ENCODE peak calls at places on chromosomes 4 and X, in five cellular contexts. One of them, this sample, is unnamed. For H3K36me3, the result is how much of the 10 kb centered on the place peaks cover.

GRCh38 chr4:38292529-38292928 is 332.3 kb downstream of the PTTG2 start:
- DNase-seq in pancreas: no peak
- DNase-seq in astrocyte: no peak
- DNase-seq in upper lobe of left lung: no peak
- DNase-seq in kidney: no peak
- DNase-seq in this sample: no peak

GRCh38 chr4:52001616-52002015 is 18.5 kb downstream of the LRRC66 start:
- DNase-seq in pancreas: no peak
- DNase-seq in astrocyte: peak
- DNase-seq in upper lobe of left lung: no peak
- DNase-seq in kidney: no peak
- DNase-seq in this sample: peak

GRCh38 chrX:32530802-32531403 is 680.4 kb downstream of the DMD start:
- DNase-seq in pancreas: peak
- DNase-seq in astrocyte: peak
- DNase-seq in upper lobe of left lung: no peak
- DNase-seq in kidney: no peak
- DNase-seq in this sample: peak

GRCh38 chr4:61202638-61203495 is 2.7 kb downstream of the ADGRL3 start:
- DNase-seq in pancreas: no peak
- DNase-seq in astrocyte: no peak
- DNase-seq in upper lobe of left lung: no peak
- DNase-seq in kidney: no peak
- DNase-seq in this sample: no peak

GRCh38 chr4:110619401-110620247 is 3.3 kb downstream of the PITX2 start:
- DNase-seq in pancreas: no peak
- DNase-seq in astrocyte: no peak
- DNase-seq in upper lobe of left lung: no peak
- DNase-seq in kidney: peak
- DNase-seq in this sample: no peak

GRCh38 chrX:10416424-10416823 is 204.0 kb downstream of the MID1 start:
- DNase-seq in pancreas: no peak
- DNase-seq in astrocyte: no peak
- DNase-seq in upper lobe of left lung: no peak
- DNase-seq in kidney: no peak
- DNase-seq in this sample: no peak

GRCh38 chr4:630661-631060 is 5.3 kb downstream of the PDE6B start:
- DNase-seq in pancreas: no peak
- DNase-seq in astrocyte: no peak
- DNase-seq in upper lobe of left lung: no peak
- DNase-seq in kidney: peak
- DNase-seq in this sample: no peak

GRCh38 chr4:71338846-71339593 is at the start of gene SLC4A4:
- DNase-seq in pancreas: no peak
- DNase-seq in astrocyte: peak
- DNase-seq in upper lobe of left lung: no peak
- DNase-seq in kidney: no peak
- DNase-seq in this sample: peak

GRCh38 chrX:56745019-56745418 is 16.0 kb downstream of the NBDY start:
- DNase-seq in pancreas: no peak
- DNase-seq in astrocyte: peak
- DNase-seq in upper lobe of left lung: no peak
- DNase-seq in kidney: no peak
- DNase-seq in this sample: peak

GRCh38 chrX:148609766-148610698 is 109.6 kb downstream of the AFF2 start:
- DNase-seq in pancreas: no peak
- DNase-seq in astrocyte: no peak
- DNase-seq in upper lobe of left lung: peak
- DNase-seq in kidney: no peak
- DNase-seq in this sample: no peak

GRCh38 chrX:56726609-56727008 is 2.4 kb upstream of the NBDY start:
- DNase-seq in pancreas: peak
- DNase-seq in astrocyte: peak
- DNase-seq in upper lobe of left lung: no peak
- DNase-seq in kidney: no peak
- DNase-seq in this sample: peak

GRCh38 chr4:54614094-54614493 is 43.7 kb upstream of the KIT start:
- DNase-seq in pancreas: no peak
- DNase-seq in astrocyte: no peak
- DNase-seq in upper lobe of left lung: no peak
- DNase-seq in kidney: no peak
- DNase-seq in this sample: no peak

GRCh38 chrX:9131066-9131465 is 97.1 kb upstream of the FAM9B start:
- DNase-seq in pancreas: no peak
- DNase-seq in astrocyte: no peak
- DNase-seq in upper lobe of left lung: no peak
- DNase-seq in kidney: no peak
- DNase-seq in this sample: peak

GRCh38 chr4:100417565-100417964 is 100.3 kb downstream of the EMCN start:
- DNase-seq in pancreas: peak
- DNase-seq in astrocyte: peak
- DNase-seq in upper lobe of left lung: no peak
- DNase-seq in kidney: no peak
- DNase-seq in this sample: peak

GRCh38 chrX:17476411-17476810 is 101.4 kb downstream of the NHS start:
- DNase-seq in pancreas: no peak
- DNase-seq in astrocyte: no peak
- DNase-seq in upper lobe of left lung: no peak
- DNase-seq in kidney: no peak
- DNase-seq in this sample: no peak

GRCh38 chrX:17475820-17476219 is 100.8 kb downstream of the NHS start:
- DNase-seq in pancreas: no peak
- DNase-seq in astrocyte: no peak
- DNase-seq in upper lobe of left lung: no peak
- DNase-seq in kidney: no peak
- DNase-seq in this sample: peak

GRCh38 chrX:17472424-17472823 is 97.4 kb downstream of the NHS start:
- DNase-seq in pancreas: no peak
- DNase-seq in astrocyte: no peak
- DNase-seq in upper lobe of left lung: no peak
- DNase-seq in kidney: no peak
- DNase-seq in this sample: no peak

GRCh38 chrX:17473021-17473420 is 98.0 kb downstream of the NHS start:
- DNase-seq in pancreas: no peak
- DNase-seq in astrocyte: no peak
- DNase-seq in upper lobe of left lung: no peak
- DNase-seq in kidney: no peak
- DNase-seq in this sample: no peak

DNA sequence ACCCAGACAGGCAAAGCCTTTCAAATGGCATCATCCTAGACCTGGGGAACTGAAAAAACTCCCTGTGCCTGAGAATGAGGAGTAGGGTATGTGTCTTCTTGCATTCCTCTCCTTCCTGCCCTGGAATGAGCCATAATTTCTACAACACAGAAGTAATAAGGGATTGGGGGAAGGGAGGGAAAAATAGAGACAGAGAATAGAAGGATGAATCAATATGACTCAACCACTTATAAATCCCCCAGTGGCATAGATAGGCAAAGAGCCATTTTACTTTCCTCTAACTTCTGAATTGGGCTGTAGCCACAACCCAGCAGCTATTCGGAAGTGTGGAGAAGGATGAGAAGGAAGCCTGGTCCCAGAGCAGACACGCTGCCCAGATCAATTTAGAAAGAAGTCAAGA is 99.9 kb downstream of the NHS start:
- DNase-seq in pancreas: no peak
- DNase-seq in astrocyte: peak
- DNase-seq in upper lobe of left lung: no peak
- DNase-seq in kidney: no peak
- DNase-seq in this sample: peak
- H3K36me3 ChIP-seq in pancreas: under half
- H3K36me3 ChIP-seq in astrocyte: under half
- H3K36me3 ChIP-seq in upper lobe of left lung: under half
- H3K36me3 ChIP-seq in kidney: under half
- H3K36me3 ChIP-seq in this sample: under half

GRCh38 chr4:58209576-58209975 is 1099.4 kb upstream of the IGFBP7 start:
- DNase-seq in pancreas: no peak
- DNase-seq in astrocyte: no peak
- DNase-seq in upper lobe of left lung: no peak
- DNase-seq in kidney: no peak
- DNase-seq in this sample: no peak

GRCh38 chr4:58216461-58216860 is 1106.3 kb upstream of the IGFBP7 start:
- DNase-seq in pancreas: no peak
- DNase-seq in astrocyte: no peak
- DNase-seq in upper lobe of left lung: no peak
- DNase-seq in kidney: no peak
- DNase-seq in this sample: no peak

GRCh38 chr4:58214376-58214775 is 1104.2 kb upstream of the IGFBP7 start:
- DNase-seq in pancreas: no peak
- DNase-seq in astrocyte: no peak
- DNase-seq in upper lobe of left lung: no peak
- DNase-seq in kidney: no peak
- DNase-seq in this sample: no peak
- H3K36me3 ChIP-seq in pancreas: under half
- H3K36me3 ChIP-seq in astrocyte: under half
- H3K36me3 ChIP-seq in upper lobe of left lung: under half
- H3K36me3 ChIP-seq in kidney: under half
- H3K36me3 ChIP-seq in this sample: under half

DNA sequence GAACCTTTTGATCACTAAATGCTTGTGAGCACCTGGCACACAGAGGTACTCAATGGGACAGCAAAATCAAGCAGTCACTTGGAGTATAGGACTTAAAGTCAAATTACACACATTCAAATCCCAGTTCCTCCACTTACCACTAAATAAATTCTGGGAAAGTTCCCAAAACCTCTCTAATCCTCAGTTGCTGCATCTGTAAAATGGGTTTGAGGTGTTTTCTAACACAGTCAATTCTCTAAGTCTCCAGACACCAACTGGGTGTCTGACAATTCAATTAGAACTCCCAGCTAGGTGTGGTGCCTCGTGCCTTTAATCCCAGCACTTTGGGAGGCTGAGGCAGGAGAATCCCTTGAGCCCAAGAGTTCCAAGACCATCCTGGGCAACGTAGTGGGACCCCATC is 19.0 kb downstream of the QDPR start:
- DNase-seq in pancreas: no peak
- DNase-seq in astrocyte: no peak
- DNase-seq in upper lobe of left lung: no peak
- DNase-seq in kidney: no peak
- DNase-seq in this sample: no peak
- H3K36me3 ChIP-seq in pancreas: under half
- H3K36me3 ChIP-seq in astrocyte: under half
- H3K36me3 ChIP-seq in upper lobe of left lung: under half
- H3K36me3 ChIP-seq in kidney: under half
- H3K36me3 ChIP-seq in this sample: under half

DNA sequence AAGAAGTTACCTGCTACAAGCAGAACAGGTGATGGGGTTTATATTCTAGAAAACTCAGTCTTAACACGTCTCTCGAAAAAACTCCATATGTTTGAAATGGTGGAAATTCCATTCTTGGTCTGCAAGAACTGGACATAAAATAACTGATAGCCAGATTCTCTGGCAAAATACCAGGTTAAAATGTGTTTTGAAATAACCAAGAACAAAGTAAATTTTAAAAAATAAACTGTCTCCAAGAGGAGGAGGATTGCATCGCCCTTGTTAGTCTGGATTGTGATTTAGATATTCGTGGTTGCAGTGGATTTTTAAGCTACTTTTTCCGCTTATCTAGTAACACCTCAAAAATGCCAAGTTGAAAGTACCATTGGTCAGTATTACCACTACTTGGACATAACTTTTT is 40.8 kb downstream of the CENPU start:
- DNase-seq in pancreas: no peak
- DNase-seq in astrocyte: peak
- DNase-seq in upper lobe of left lung: no peak
- DNase-seq in kidney: no peak
- DNase-seq in this sample: no peak
- H3K36me3 ChIP-seq in pancreas: under half
- H3K36me3 ChIP-seq in astrocyte: under half
- H3K36me3 ChIP-seq in upper lobe of left lung: under half
- H3K36me3 ChIP-seq in kidney: under half
- H3K36me3 ChIP-seq in this sample: under half

DNA sequence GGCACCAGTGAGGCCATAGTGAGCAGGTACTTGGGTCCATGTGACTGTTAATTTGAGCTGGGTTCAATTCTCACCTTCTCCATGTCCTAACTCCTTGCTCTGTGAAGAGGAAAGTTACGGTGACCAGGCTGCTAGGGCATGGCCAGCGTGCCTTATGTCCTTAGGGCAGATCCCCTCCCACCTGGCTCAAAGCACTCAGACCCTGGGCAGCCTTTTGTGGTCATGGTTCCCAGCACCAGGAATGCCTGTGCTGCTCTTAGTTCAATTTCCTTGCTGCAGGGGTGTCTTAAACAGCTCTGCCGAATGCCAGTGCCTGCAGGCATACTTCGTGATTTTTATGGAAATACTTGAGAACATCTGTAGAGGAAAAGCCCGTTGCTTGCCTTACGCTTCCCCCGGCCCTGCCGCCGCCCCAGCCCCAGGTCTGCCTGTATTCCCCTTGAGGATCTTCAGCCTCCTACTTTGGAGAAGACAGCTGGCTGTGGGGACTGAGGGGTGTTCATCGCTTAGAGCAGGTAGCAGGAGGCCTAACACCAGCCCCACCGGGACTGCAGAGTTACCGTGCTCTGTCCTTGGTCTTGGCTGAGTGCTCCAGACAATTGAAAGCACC is 3.1 kb upstream of the CDK16 start:
- DNase-seq in pancreas: no peak
- DNase-seq in astrocyte: no peak
- DNase-seq in upper lobe of left lung: no peak
- DNase-seq in kidney: peak
- DNase-seq in this sample: no peak
- H3K36me3 ChIP-seq in pancreas: under half
- H3K36me3 ChIP-seq in astrocyte: under half
- H3K36me3 ChIP-seq in upper lobe of left lung: half or more
- H3K36me3 ChIP-seq in kidney: under half
- H3K36me3 ChIP-seq in this sample: under half

DNA sequence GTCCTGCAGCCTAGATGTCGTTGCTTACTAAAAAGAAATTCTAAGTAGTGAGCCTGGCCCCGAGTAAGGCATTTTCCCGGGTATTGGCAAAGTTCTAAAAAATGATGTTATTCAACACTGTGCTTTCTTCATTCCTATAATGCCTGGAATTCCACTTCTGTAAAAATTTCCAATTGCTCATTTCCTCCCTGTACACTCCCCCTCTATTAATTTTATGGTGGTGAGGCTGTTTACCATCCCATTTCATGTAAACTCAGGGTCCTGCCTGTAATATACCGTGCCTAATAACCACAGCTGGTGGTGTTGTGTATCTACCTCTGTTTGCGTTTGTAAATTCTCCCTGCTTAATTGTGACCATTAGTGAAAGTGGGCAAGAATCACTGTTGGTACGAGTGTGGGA is 14.3 kb downstream of the BST1 start:
- DNase-seq in pancreas: no peak
- DNase-seq in astrocyte: peak
- DNase-seq in upper lobe of left lung: no peak
- DNase-seq in kidney: no peak
- DNase-seq in this sample: peak
- H3K36me3 ChIP-seq in pancreas: under half
- H3K36me3 ChIP-seq in astrocyte: under half
- H3K36me3 ChIP-seq in upper lobe of left lung: under half
- H3K36me3 ChIP-seq in kidney: under half
- H3K36me3 ChIP-seq in this sample: under half